ENCODE peak calls at places on chromosomes 6 and 20, in nine cellular contexts. K is stomach, L is HCT116, X is SK-N-SH, I is transverse colon, P is breast epithelium, O is spleen, E is upper lobe of left lung, D is sigmoid colon. J is an unnamed sample.

GRCh38 chr6:76708641-76709331 is 636.3 kb upstream of the IMPG1 start:
- DNase-seq in D (no peak), I (no peak), X (no peak), O (no peak), K (no peak), L (peak), P (no peak), E (no peak), J (no peak)

GRCh38 chr6:14924126-14925024 is 321.5 kb upstream of the JARID2 start:
- DNase-seq in D (no peak), X (no peak), P (no peak), O (no peak), E (no peak), I (no peak), L (no peak), K (no peak), J (no peak)

GRCh38 chr6:37516076-37516919 is 16.6 kb upstream of the CCDC167 start:
- DNase-seq in D (peak), P (peak), L (no peak), K (peak), E (peak), I (peak), O (peak), X (peak), J (peak)

GRCh38 chr6:107704377-107705013 is 119.6 kb downstream of the SCML4 start:
- DNase-seq in E (no peak), K (no peak), L (peak), P (no peak), X (peak), O (no peak), D (no peak), I (no peak), J (no peak)

GRCh38 chr6:16639689-16640480 is 121.4 kb downstream of the ATXN1 start:
- DNase-seq in I (no peak), O (no peak), P (no peak), D (no peak), E (no peak), K (no peak), L (no peak), X (no peak), J (no peak)

GRCh38 chr20:5282561-5282960 is 34.2 kb downstream of the PROKR2 start:
- DNase-seq in K (no peak), O (no peak), E (no peak), L (no peak), P (no peak), D (no peak), X (no peak), I (no peak), J (no peak)

GRCh38 chr20:62008643-62009183 is 57.0 kb downstream of the TAF4 start:
- DNase-seq in O (no peak), I (no peak), D (no peak), X (no peak), L (no peak), K (no peak), P (no peak), E (no peak), J (no peak)

GRCh38 chr6:48837744-48838143 is 625.3 kb downstream of the MMUT start:
- DNase-seq in X (no peak), L (no peak), P (no peak), O (no peak), E (no peak), I (no peak), D (no peak), K (no peak), J (no peak)

GRCh38 chr6:75275067-75275466 is 9.5 kb downstream of the TMEM30A start:
- DNase-seq in I (no peak), K (no peak), P (no peak), E (no peak), X (no peak), L (no peak), D (no peak), O (no peak), J (no peak)

GRCh38 chr6:37058084-37058586 is 52.7 kb downstream of the FGD2 start:
- DNase-seq in K (no peak), P (no peak), O (no peak), I (no peak), X (no peak), E (no peak), L (no peak), D (no peak), J (no peak)

GRCh38 chr6:137816133-137816579 is 50.9 kb upstream of the TNFAIP3 start:
- DNase-seq in E (no peak), D (no peak), X (no peak), P (no peak), O (no peak), L (no peak), K (no peak), I (no peak), J (no peak)

GRCh38 chr6:22353036-22353560 is 56.3 kb upstream of the PRL start:
- DNase-seq in K (no peak), X (no peak), L (no peak), E (no peak), P (no peak), I (no peak), O (no peak), D (no peak), J (no peak)

GRCh38 chr20:57716893-57717292 is 7.1 kb upstream of the PMEPA1 start:
- DNase-seq in P (no peak), K (no peak), X (no peak), O (no peak), I (no peak), D (no peak), L (no peak), E (no peak), J (no peak)

GRCh38 chr20:54267510-54268003 is 59.7 kb downstream of the PFDN4 start:
- DNase-seq in X (no peak), P (peak), O (no peak), K (peak), L (peak), I (no peak), E (peak), D (no peak), J (peak)

GRCh38 chr20:44734938-44735337 is 10.7 kb upstream of the KCNK15 start:
- DNase-seq in X (no peak), L (no peak), E (no peak), K (no peak), O (no peak), D (no peak), P (no peak), I (no peak), J (no peak)

GRCh38 chr20:26276811-26277210 is 580.2 kb upstream of the ZNF337 start:
- DNase-seq in D (peak), O (no peak), E (no peak), K (no peak), L (no peak), I (no peak), X (peak), P (no peak), J (no peak)

GRCh38 chr6:169248521-169248971 is 5.1 kb downstream of the THBS2 start:
- DNase-seq in O (peak), X (no peak), E (no peak), D (no peak), L (no peak), I (no peak), K (peak), P (no peak), J (no peak)

GRCh38 chr6:90098025-90098474 is 198.6 kb downstream of the BACH2 start:
- DNase-seq in I (peak), L (no peak), K (no peak), D (peak), X (no peak), O (no peak), P (peak), E (no peak), J (peak)

GRCh38 chr20:53210931-53211330 is 238.8 kb downstream of the TSHZ2 start:
- DNase-seq in E (no peak), L (no peak), O (no peak), P (no peak), K (no peak), X (no peak), I (no peak), D (no peak), J (no peak)

GRCh38 chr6:169075211-169075621 is 178.4 kb downstream of the THBS2 start:
- DNase-seq in K (peak), E (no peak), P (peak), L (no peak), I (peak), O (no peak), D (peak), X (no peak), J (no peak)

DNA sequence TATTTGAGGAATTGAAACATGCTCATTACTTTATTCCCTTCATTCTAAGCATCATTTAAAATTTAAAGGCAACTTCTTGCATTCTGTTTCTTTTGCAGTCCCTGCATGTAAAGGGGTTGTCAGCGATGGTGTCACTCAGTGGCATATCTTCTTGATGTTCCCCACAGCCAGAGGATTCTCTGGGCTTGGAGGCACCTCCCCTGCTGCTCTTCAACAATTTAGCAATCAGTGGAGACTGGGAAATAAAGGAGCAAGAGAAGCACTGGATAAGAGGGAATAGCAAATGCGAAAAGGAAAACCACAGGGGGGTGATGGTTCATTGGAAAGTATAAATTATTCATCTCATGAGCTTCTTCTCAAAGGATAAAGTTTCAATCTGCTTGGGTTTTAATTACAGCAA is 30.7 kb upstream of the MC3R start:
- DNase-seq in D (no peak), I (no peak), E (no peak), X (no peak), K (no peak), O (no peak), L (no peak), P (no peak), J (no peak)
- TF ChIP-seq POLR2AphosphoS5 in D (no peak), I (no peak), E (no peak), X (no peak), K (no peak), O (no peak), L (no peak), P (no peak), J (no peak)

GRCh38 chr20:24915440-24915839 is 33.6 kb upstream of the CST7 start:
- DNase-seq in O (no peak), K (no peak), P (no peak), L (no peak), I (no peak), X (no peak), E (no peak), D (no peak), J (peak)
- H3K27ac ChIP-seq in O (no peak), K (no peak), P (no peak), L (no peak), I (no peak), X (no peak), E (no peak), D (no peak), J (no peak)

GRCh38 chr20:50073500-50073899 is 39.5 kb downstream of the UBE2V1 start:
- DNase-seq in X (no peak), P (no peak), I (no peak), K (no peak), E (no peak), O (peak), L (no peak), D (no peak), J (no peak)

GRCh38 chr20:50070361-50070760 is 42.6 kb downstream of the UBE2V1 start:
- DNase-seq in X (no peak), O (peak), P (no peak), I (no peak), K (no peak), E (no peak), L (no peak), D (peak), J (no peak)

GRCh38 chr20:50068041-50068651 is 44.8 kb downstream of the UBE2V1 start:
- DNase-seq in O (no peak), K (no peak), D (no peak), I (no peak), L (no peak), E (no peak), P (no peak), X (peak), J (no peak)

GRCh38 chr20:50067461-50067860 is 45.5 kb downstream of the UBE2V1 start:
- DNase-seq in P (no peak), X (no peak), I (no peak), L (no peak), D (no peak), E (no peak), O (no peak), K (no peak), J (no peak)

GRCh38 chr20:50071039-50071888 is 41.7 kb downstream of the UBE2V1 start:
- DNase-seq in D (peak), L (peak), P (peak), K (peak), I (peak), O (peak), X (peak), E (peak), J (peak)
- H3K4me3 ChIP-seq in D (peak), L (peak), P (peak), K (peak), I (peak), O (peak), X (peak), E (no peak), J (peak)

DNA sequence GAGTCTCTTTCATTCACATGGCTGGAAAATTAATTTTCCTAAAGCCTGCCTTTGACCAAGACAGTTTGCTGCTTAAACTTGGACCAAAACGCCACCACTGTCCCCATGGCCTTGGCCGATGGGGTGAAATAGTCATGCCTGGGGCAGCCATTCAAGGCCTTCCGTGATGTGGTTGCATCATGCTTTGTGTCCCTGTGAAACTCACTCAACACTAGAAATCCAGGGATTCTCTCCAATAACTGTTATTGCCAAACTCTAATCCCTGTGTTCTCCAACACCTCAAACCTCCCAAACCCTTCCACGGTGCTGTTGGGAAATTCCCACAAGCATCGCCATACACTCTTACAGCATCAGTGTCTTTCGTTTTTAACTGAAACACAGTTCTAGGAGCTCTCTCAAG is 1.4 kb upstream of the TXNDC5 start:
- DNase-seq in X (no peak), D (peak), P (no peak), K (no peak), L (no peak), I (no peak), E (no peak), O (no peak), J (no peak)
- TF ChIP-seq POLR2AphosphoS5 in X (no peak), D (no peak), P (no peak), K (no peak), L (no peak), I (no peak), E (no peak), O (no peak), J (no peak)

GRCh38 chr6:134419717-134420116 is 101.8 kb upstream of the SGK1 start:
- DNase-seq in E (no peak), K (no peak), L (no peak), P (no peak), I (no peak), D (no peak), O (no peak), X (no peak), J (no peak)

GRCh38 chr6:134420638-134421181 is 102.8 kb upstream of the SGK1 start:
- DNase-seq in K (no peak), D (no peak), O (no peak), L (no peak), I (no peak), P (no peak), X (no peak), E (no peak), J (no peak)

GRCh38 chr6:134424131-134424794 is 106.4 kb upstream of the SGK1 start:
- DNase-seq in O (no peak), I (no peak), P (no peak), D (no peak), K (no peak), E (no peak), X (no peak), L (no peak), J (no peak)

GRCh38 chr6:134422426-134423231 is 104.7 kb upstream of the SGK1 start:
- DNase-seq in I (no peak), L (peak), E (no peak), P (no peak), O (no peak), K (no peak), D (no peak), X (no peak), J (no peak)

GRCh38 chr6:134421496-134421895 is 103.6 kb upstream of the SGK1 start:
- DNase-seq in P (no peak), X (no peak), D (no peak), I (no peak), O (no peak), E (no peak), K (no peak), L (no peak), J (no peak)
- H3K27ac ChIP-seq in P (no peak), X (peak), D (no peak), I (no peak), O (no peak), E (no peak), K (no peak), L (no peak), J (no peak)

GRCh38 chr20:43188861-43189613 is 669 bp downstream of the PTPRT start:
- DNase-seq in E (no peak), L (no peak), P (peak), X (peak), K (no peak), O (no peak), D (no peak), I (no peak), J (no peak)
- H3K4me3 ChIP-seq in E (no peak), L (no peak), P (peak), X (no peak), K (peak), O (peak), D (no peak), I (peak), J (no peak)

DNA sequence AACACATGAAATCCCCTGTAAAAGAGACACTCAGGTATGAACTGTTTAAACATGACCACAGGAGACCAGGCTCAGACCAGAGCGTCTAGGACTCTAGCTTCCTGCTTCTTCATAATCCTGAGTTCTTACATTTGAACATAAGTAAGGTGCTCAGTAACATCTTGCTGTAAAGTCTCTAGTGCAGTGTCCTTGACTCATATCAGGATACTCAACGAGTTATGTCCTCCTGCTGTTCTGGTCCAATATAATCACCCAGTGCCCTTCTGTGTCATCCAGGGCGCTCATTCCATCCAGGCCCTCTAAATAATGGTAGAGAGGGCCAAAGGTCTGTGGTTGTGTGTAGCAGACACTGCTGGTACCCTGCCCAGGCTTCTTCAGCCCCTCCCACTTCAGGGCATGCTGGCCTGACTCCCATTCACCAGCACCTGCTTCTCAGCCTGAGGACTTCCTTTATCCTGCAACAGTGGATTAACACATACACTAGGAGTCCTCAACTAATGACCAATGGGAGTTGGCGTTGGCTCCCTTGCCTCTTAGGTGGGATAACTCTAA is 66.8 kb upstream of the MOCS1 start:
- DNase-seq in P (no peak), X (no peak), L (no peak), I (no peak), O (no peak), D (no peak), E (no peak), K (no peak), J (no peak)
- TF ChIP-seq POLR2AphosphoS5 in P (no peak), X (no peak), L (no peak), I (no peak), O (no peak), D (no peak), E (no peak), K (no peak), J (no peak)

GRCh38 chr6:140572867-140573266 is 1198.4 kb upstream of the CITED2 start:
- DNase-seq in P (no peak), O (no peak), L (no peak), E (no peak), K (no peak), D (no peak), I (no peak), X (no peak), J (no peak)

GRCh38 chr6:140567469-140567868 is 1193.0 kb upstream of the CITED2 start:
- DNase-seq in D (no peak), L (no peak), E (no peak), O (no peak), K (no peak), P (no peak), I (no peak), X (no peak), J (no peak)

GRCh38 chr6:140571139-140571538 is 1196.7 kb upstream of the CITED2 start:
- DNase-seq in L (no peak), D (no peak), P (no peak), I (no peak), O (no peak), E (no peak), X (no peak), K (no peak), J (no peak)

GRCh38 chr6:140576004-140576555 is 1201.6 kb upstream of the CITED2 start:
- DNase-seq in E (no peak), K (no peak), P (no peak), X (no peak), I (no peak), D (no peak), L (no peak), O (no peak), J (no peak)

GRCh38 chr6:140572129-140572528 is 1197.7 kb upstream of the CITED2 start:
- DNase-seq in I (no peak), O (no peak), K (no peak), X (no peak), E (no peak), D (no peak), P (no peak), L (no peak), J (no peak)
- H3K27ac ChIP-seq in I (no peak), O (no peak), K (no peak), X (peak), E (no peak), D (peak), P (no peak), L (no peak), J (no peak)